ENCODE peak calls at places on chromosomes 16 and 17, in nine cellular contexts. One of them, this sample, is unnamed.

GRCh38 chr16:54720259-54720658 is 210.4 kb upstream of the IRX5 start:
- DNase-seq in fibroblast of lung: no peak
- DNase-seq in mammary epithelial cell: peak
- DNase-seq in ovary: no peak
- DNase-seq in cardiac fibroblast: no peak
- DNase-seq in lower leg skin: no peak
- DNase-seq in GM12878: no peak
- DNase-seq in thoracic aorta: no peak
- DNase-seq in AG10803: no peak
- DNase-seq in this sample: no peak

GRCh38 chr17:48055531-48056245 is 7.5 kb downstream of the NFE2L1 start:
- DNase-seq in ovary: no peak
- DNase-seq in AG10803: peak
- DNase-seq in GM12878: peak
- DNase-seq in cardiac fibroblast: peak
- DNase-seq in fibroblast of lung: peak
- DNase-seq in mammary epithelial cell: peak
- DNase-seq in thoracic aorta: no peak
- DNase-seq in lower leg skin: no peak
- DNase-seq in this sample: no peak

GRCh38 chr17:49527927-49528651 is 33.0 kb downstream of the NGFR start:
- DNase-seq in cardiac fibroblast: no peak
- DNase-seq in AG10803: no peak
- DNase-seq in fibroblast of lung: no peak
- DNase-seq in thoracic aorta: no peak
- DNase-seq in GM12878: no peak
- DNase-seq in ovary: no peak
- DNase-seq in mammary epithelial cell: no peak
- DNase-seq in lower leg skin: no peak
- DNase-seq in this sample: no peak

GRCh38 chr17:50109785-50110184 is 14.6 kb downstream of the PDK2 start:
- DNase-seq in mammary epithelial cell: no peak
- DNase-seq in AG10803: no peak
- DNase-seq in lower leg skin: no peak
- DNase-seq in fibroblast of lung: no peak
- DNase-seq in ovary: no peak
- DNase-seq in thoracic aorta: no peak
- DNase-seq in GM12878: no peak
- DNase-seq in cardiac fibroblast: no peak
- DNase-seq in this sample: no peak

GRCh38 chr16:56789360-56789759 is 59.4 kb downstream of the NUP93 start:
- DNase-seq in fibroblast of lung: peak
- DNase-seq in GM12878: no peak
- DNase-seq in AG10803: peak
- DNase-seq in lower leg skin: peak
- DNase-seq in ovary: peak
- DNase-seq in cardiac fibroblast: peak
- DNase-seq in mammary epithelial cell: peak
- DNase-seq in thoracic aorta: no peak
- DNase-seq in this sample: no peak

GRCh38 chr17:17808706-17809432 is 27.9 kb downstream of the SREBF1 start:
- DNase-seq in AG10803: peak
- DNase-seq in thoracic aorta: no peak
- DNase-seq in GM12878: no peak
- DNase-seq in cardiac fibroblast: peak
- DNase-seq in mammary epithelial cell: peak
- DNase-seq in ovary: no peak
- DNase-seq in fibroblast of lung: peak
- DNase-seq in lower leg skin: no peak
- DNase-seq in this sample: no peak

GRCh38 chr16:35752773-35753558 is 2293.6 kb downstream of the TP53TG3F start:
- DNase-seq in lower leg skin: no peak
- DNase-seq in AG10803: no peak
- DNase-seq in ovary: no peak
- DNase-seq in thoracic aorta: no peak
- DNase-seq in fibroblast of lung: no peak
- DNase-seq in cardiac fibroblast: no peak
- DNase-seq in GM12878: no peak
- DNase-seq in mammary epithelial cell: no peak
- DNase-seq in this sample: peak

GRCh38 chr16:578870-579405 is 9.2 kb downstream of the PIGQ start:
- DNase-seq in mammary epithelial cell: no peak
- DNase-seq in AG10803: peak
- DNase-seq in thoracic aorta: no peak
- DNase-seq in ovary: no peak
- DNase-seq in cardiac fibroblast: peak
- DNase-seq in lower leg skin: no peak
- DNase-seq in fibroblast of lung: peak
- DNase-seq in GM12878: no peak
- DNase-seq in this sample: no peak

GRCh38 chr17:2157081-2157480 is 102.2 kb downstream of the HIC1 start:
- DNase-seq in lower leg skin: peak
- DNase-seq in cardiac fibroblast: peak
- DNase-seq in mammary epithelial cell: no peak
- DNase-seq in GM12878: no peak
- DNase-seq in AG10803: peak
- DNase-seq in ovary: no peak
- DNase-seq in thoracic aorta: no peak
- DNase-seq in fibroblast of lung: no peak
- DNase-seq in this sample: no peak

GRCh38 chr17:46742539-46743270 is 75.8 kb downstream of the WNT3 start:
- DNase-seq in mammary epithelial cell: peak
- DNase-seq in lower leg skin: no peak
- DNase-seq in thoracic aorta: no peak
- DNase-seq in cardiac fibroblast: peak
- DNase-seq in ovary: no peak
- DNase-seq in AG10803: peak
- DNase-seq in fibroblast of lung: peak
- DNase-seq in GM12878: no peak
- DNase-seq in this sample: no peak

GRCh38 chr16:87924041-87924851 is 12.1 kb downstream of the CA5A start:
- DNase-seq in lower leg skin: no peak
- DNase-seq in thoracic aorta: no peak
- DNase-seq in fibroblast of lung: no peak
- DNase-seq in GM12878: peak
- DNase-seq in mammary epithelial cell: peak
- DNase-seq in AG10803: no peak
- DNase-seq in cardiac fibroblast: no peak
- DNase-seq in ovary: no peak
- DNase-seq in this sample: no peak

GRCh38 chr16:10027553-10027952 is 154.7 kb downstream of the GRIN2A start:
- DNase-seq in cardiac fibroblast: no peak
- DNase-seq in thoracic aorta: no peak
- DNase-seq in fibroblast of lung: no peak
- DNase-seq in lower leg skin: no peak
- DNase-seq in ovary: no peak
- DNase-seq in GM12878: no peak
- DNase-seq in AG10803: no peak
- DNase-seq in mammary epithelial cell: no peak
- DNase-seq in this sample: no peak

GRCh38 chr16:10028644-10029043 is 153.6 kb downstream of the GRIN2A start:
- DNase-seq in AG10803: no peak
- DNase-seq in mammary epithelial cell: no peak
- DNase-seq in lower leg skin: no peak
- DNase-seq in GM12878: no peak
- DNase-seq in ovary: no peak
- DNase-seq in fibroblast of lung: no peak
- DNase-seq in cardiac fibroblast: no peak
- DNase-seq in thoracic aorta: no peak
- DNase-seq in this sample: no peak

GRCh38 chr16:10033561-10033960 is 148.7 kb downstream of the GRIN2A start:
- DNase-seq in lower leg skin: no peak
- DNase-seq in thoracic aorta: no peak
- DNase-seq in fibroblast of lung: no peak
- DNase-seq in ovary: no peak
- DNase-seq in GM12878: no peak
- DNase-seq in cardiac fibroblast: no peak
- DNase-seq in AG10803: no peak
- DNase-seq in mammary epithelial cell: no peak
- DNase-seq in this sample: no peak

GRCh38 chr16:10031955-10032354 is 150.3 kb downstream of the GRIN2A start:
- DNase-seq in GM12878: no peak
- DNase-seq in ovary: no peak
- DNase-seq in AG10803: no peak
- DNase-seq in cardiac fibroblast: no peak
- DNase-seq in lower leg skin: no peak
- DNase-seq in mammary epithelial cell: no peak
- DNase-seq in fibroblast of lung: no peak
- DNase-seq in thoracic aorta: no peak
- DNase-seq in this sample: no peak

GRCh38 chr16:10031473-10031872 is 150.8 kb downstream of the GRIN2A start:
- DNase-seq in ovary: no peak
- DNase-seq in fibroblast of lung: no peak
- DNase-seq in AG10803: peak
- DNase-seq in thoracic aorta: no peak
- DNase-seq in mammary epithelial cell: no peak
- DNase-seq in cardiac fibroblast: no peak
- DNase-seq in lower leg skin: no peak
- DNase-seq in GM12878: no peak
- DNase-seq in this sample: no peak
- TF ChIP-seq CTCF in ovary: no peak
- TF ChIP-seq CTCF in fibroblast of lung: no peak
- TF ChIP-seq CTCF in AG10803: peak
- TF ChIP-seq CTCF in thoracic aorta: peak
- TF ChIP-seq CTCF in mammary epithelial cell: peak
- TF ChIP-seq CTCF in cardiac fibroblast: no peak
- TF ChIP-seq CTCF in lower leg skin: no peak
- TF ChIP-seq CTCF in GM12878: peak
- TF ChIP-seq CTCF in this sample: no peak

DNA sequence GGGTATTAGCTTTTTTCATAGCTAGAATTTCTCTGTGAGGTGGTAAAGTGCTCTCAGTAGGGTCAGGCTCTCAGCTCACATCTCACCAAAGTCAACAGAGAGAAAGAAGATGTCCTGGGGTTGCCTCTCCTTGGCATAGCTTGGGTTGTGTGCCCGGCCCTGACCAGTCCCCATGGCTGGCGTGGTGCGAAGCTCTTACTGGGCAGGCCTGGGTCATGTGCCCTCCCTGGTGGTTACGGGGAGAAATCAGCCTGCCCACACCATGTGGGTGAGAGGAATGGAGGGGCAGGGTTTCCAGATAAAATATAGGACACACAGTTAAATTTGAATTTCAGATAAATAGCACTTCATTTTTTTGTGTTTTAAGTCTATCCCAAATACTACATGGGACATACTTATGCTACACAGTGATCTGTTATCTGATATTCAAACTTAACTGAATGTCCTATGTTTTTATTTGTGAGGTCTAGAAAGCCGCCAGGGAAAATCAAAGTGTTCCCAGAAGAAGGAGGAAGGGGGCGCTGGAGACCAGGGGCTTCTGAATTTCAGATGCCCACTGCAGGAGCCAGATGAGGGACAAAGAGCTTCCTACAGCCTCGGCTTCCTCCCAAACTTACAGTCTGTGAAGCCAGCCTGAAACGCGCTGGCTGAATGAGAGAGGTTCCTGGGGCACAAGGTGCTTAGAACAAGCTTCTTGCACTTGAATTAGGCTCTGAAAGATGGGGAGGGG is 45.4 kb downstream of the NKD1 start:
- DNase-seq in lower leg skin: no peak
- DNase-seq in mammary epithelial cell: no peak
- DNase-seq in AG10803: no peak
- DNase-seq in cardiac fibroblast: peak
- DNase-seq in GM12878: no peak
- DNase-seq in thoracic aorta: no peak
- DNase-seq in fibroblast of lung: peak
- DNase-seq in ovary: no peak
- DNase-seq in this sample: no peak
- TF ChIP-seq CTCF in lower leg skin: no peak
- TF ChIP-seq CTCF in mammary epithelial cell: no peak
- TF ChIP-seq CTCF in AG10803: peak
- TF ChIP-seq CTCF in cardiac fibroblast: peak
- TF ChIP-seq CTCF in GM12878: no peak
- TF ChIP-seq CTCF in thoracic aorta: no peak
- TF ChIP-seq CTCF in fibroblast of lung: peak
- TF ChIP-seq CTCF in ovary: no peak
- TF ChIP-seq CTCF in this sample: peak

GRCh38 chr17:77914440-77915254 is 43.9 kb upstream of the TNRC6C start:
- DNase-seq in fibroblast of lung: peak
- DNase-seq in ovary: no peak
- DNase-seq in cardiac fibroblast: peak
- DNase-seq in AG10803: no peak
- DNase-seq in thoracic aorta: no peak
- DNase-seq in mammary epithelial cell: no peak
- DNase-seq in lower leg skin: no peak
- DNase-seq in GM12878: no peak
- DNase-seq in this sample: no peak
- TF ChIP-seq CTCF in fibroblast of lung: no peak
- TF ChIP-seq CTCF in ovary: no peak
- TF ChIP-seq CTCF in cardiac fibroblast: no peak
- TF ChIP-seq CTCF in AG10803: no peak
- TF ChIP-seq CTCF in thoracic aorta: no peak
- TF ChIP-seq CTCF in mammary epithelial cell: peak
- TF ChIP-seq CTCF in lower leg skin: no peak
- TF ChIP-seq CTCF in GM12878: no peak
- TF ChIP-seq CTCF in this sample: no peak

GRCh38 chr17:69524854-69525253 is 110.4 kb downstream of the MAP2K6 start:
- DNase-seq in fibroblast of lung: no peak
- DNase-seq in GM12878: no peak
- DNase-seq in ovary: no peak
- DNase-seq in cardiac fibroblast: no peak
- DNase-seq in lower leg skin: no peak
- DNase-seq in thoracic aorta: no peak
- DNase-seq in mammary epithelial cell: no peak
- DNase-seq in AG10803: no peak
- DNase-seq in this sample: no peak

GRCh38 chr17:69516911-69517310 is 102.4 kb downstream of the MAP2K6 start:
- DNase-seq in fibroblast of lung: no peak
- DNase-seq in thoracic aorta: no peak
- DNase-seq in lower leg skin: no peak
- DNase-seq in GM12878: peak
- DNase-seq in cardiac fibroblast: no peak
- DNase-seq in AG10803: peak
- DNase-seq in ovary: no peak
- DNase-seq in mammary epithelial cell: no peak
- DNase-seq in this sample: no peak

GRCh38 chr17:69516225-69516624 is 101.7 kb downstream of the MAP2K6 start:
- DNase-seq in thoracic aorta: no peak
- DNase-seq in fibroblast of lung: no peak
- DNase-seq in AG10803: no peak
- DNase-seq in GM12878: no peak
- DNase-seq in lower leg skin: no peak
- DNase-seq in cardiac fibroblast: no peak
- DNase-seq in ovary: no peak
- DNase-seq in mammary epithelial cell: no peak
- DNase-seq in this sample: no peak

GRCh38 chr17:69523252-69523861 is 108.9 kb downstream of the MAP2K6 start:
- DNase-seq in cardiac fibroblast: peak
- DNase-seq in fibroblast of lung: peak
- DNase-seq in GM12878: peak
- DNase-seq in lower leg skin: no peak
- DNase-seq in ovary: peak
- DNase-seq in thoracic aorta: no peak
- DNase-seq in mammary epithelial cell: peak
- DNase-seq in AG10803: peak
- DNase-seq in this sample: no peak

DNA sequence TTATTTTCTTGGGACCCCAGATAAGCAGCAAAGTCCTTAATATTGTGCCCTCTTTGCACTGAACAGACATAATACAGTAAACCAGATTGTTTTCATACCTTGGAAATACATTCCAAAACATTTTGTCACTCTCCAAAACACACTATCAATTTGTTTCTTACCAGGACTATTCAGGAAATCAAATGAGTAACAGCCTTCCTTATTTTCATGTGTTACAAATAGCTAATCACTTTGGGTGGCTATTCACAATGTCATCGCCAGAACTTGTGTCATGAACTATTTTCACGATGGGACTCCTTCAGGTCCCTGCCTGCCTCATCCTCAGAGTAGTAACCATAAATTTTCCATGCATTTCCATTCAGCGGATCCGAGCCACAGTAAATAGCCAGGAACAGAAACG is 104.5 kb downstream of the MAP2K6 start:
- DNase-seq in mammary epithelial cell: no peak
- DNase-seq in thoracic aorta: no peak
- DNase-seq in cardiac fibroblast: no peak
- DNase-seq in GM12878: no peak
- DNase-seq in lower leg skin: no peak
- DNase-seq in fibroblast of lung: no peak
- DNase-seq in ovary: no peak
- DNase-seq in AG10803: peak
- DNase-seq in this sample: no peak
- TF ChIP-seq CTCF in mammary epithelial cell: no peak
- TF ChIP-seq CTCF in thoracic aorta: no peak
- TF ChIP-seq CTCF in cardiac fibroblast: no peak
- TF ChIP-seq CTCF in GM12878: no peak
- TF ChIP-seq CTCF in lower leg skin: no peak
- TF ChIP-seq CTCF in fibroblast of lung: no peak
- TF ChIP-seq CTCF in ovary: no peak
- TF ChIP-seq CTCF in AG10803: no peak
- TF ChIP-seq CTCF in this sample: no peak